ENCODE peak calls at places on chromosomes 5 and 9, in six cellular contexts. D, G, J, Z, A and N are unnamed samples.

GRCh38 chr9:37032713-37033112 is 1.4 kb downstream of the PAX5 start:
- DNase-seq in D (no peak), J (no peak), A (no peak), G (no peak), Z (no peak), N (no peak)

GRCh38 chr5:139746691-139747582 is 48.7 kb upstream of the PSD2 start:
- DNase-seq in G (peak), J (no peak), D (no peak), A (no peak), Z (peak), N (no peak)

GRCh38 chr9:116276651-116277121 is 123.1 kb downstream of the PAPPA start:
- DNase-seq in A (no peak), G (no peak), J (no peak), D (no peak), Z (no peak), N (no peak)

GRCh38 chr5:134659456-134659855 is 10.9 kb downstream of the SEC24A start:
- DNase-seq in G (no peak), A (no peak), D (no peak), Z (no peak), J (no peak), N (no peak)

GRCh38 chr9:6655036-6655435 is 9.5 kb upstream of the GLDC start:
- DNase-seq in Z (no peak), G (no peak), A (no peak), D (no peak), J (no peak), N (no peak)

GRCh38 chr5:148653271-148653839 is 972 bp downstream of the HTR4 start:
- DNase-seq in Z (no peak), G (peak), J (no peak), D (no peak), A (no peak), N (no peak)

GRCh38 chr9:88418715-88419540 is 30.7 kb downstream of the SPIN1 start:
- DNase-seq in D (no peak), Z (no peak), G (no peak), J (no peak), A (no peak), N (no peak)

GRCh38 chr5:142281012-142281374 is 43.8 kb downstream of the SPRY4 start:
- DNase-seq in A (no peak), Z (no peak), D (no peak), J (peak), G (no peak), N (no peak)

GRCh38 chr5:16656561-16657191 is 39.9 kb upstream of the RETREG1 start:
- DNase-seq in J (no peak), G (no peak), A (peak), Z (no peak), D (no peak), N (no peak)

GRCh38 chr9:137672907-137673791 is 54.3 kb downstream of the EHMT1 start:
- DNase-seq in G (peak), Z (peak), D (peak), J (no peak), A (peak), N (peak)

GRCh38 chr5:74765201-74765600 is 1.7 kb downstream of the GFM2 start:
- DNase-seq in J (no peak), G (no peak), A (peak), Z (no peak), D (no peak), N (no peak)

GRCh38 chr9:34380034-34380510 is 3.4 kb upstream of the MYORG start:
- DNase-seq in A (no peak), J (no peak), Z (no peak), G (no peak), D (no peak), N (no peak)

GRCh38 chr5:16467363-16468219 is 2.0 kb upstream of the ZNF622 start:
- DNase-seq in D (no peak), A (peak), J (no peak), G (no peak), Z (peak), N (peak)

GRCh38 chr5:148248894-148249293 is 10.6 kb downstream of the MARCOL start:
- DNase-seq in A (no peak), Z (no peak), D (no peak), J (no peak), G (no peak), N (no peak)

GRCh38 chr5:59174248-59174844 is 591.5 kb downstream of the RAB3C start:
- DNase-seq in A (peak), J (no peak), G (no peak), Z (peak), D (no peak), N (peak)

GRCh38 chr9:79353856-79354520 is 217.8 kb upstream of the TLE4 start:
- DNase-seq in Z (peak), J (no peak), G (no peak), A (peak), D (no peak), N (no peak)

GRCh38 chr9:136533775-136534157 is 12.1 kb downstream of the NOTCH1 start:
- DNase-seq in Z (no peak), G (no peak), D (no peak), J (no peak), A (no peak), N (no peak)

GRCh38 chr5:147628054-147628895 is 118.4 kb upstream of the DPYSL3 start:
- DNase-seq in A (peak), G (no peak), Z (peak), D (peak), J (no peak), N (peak)

GRCh38 chr5:165497707-165498106 is 1992.3 kb downstream of the MAT2B start:
- DNase-seq in D (no peak), G (no peak), A (peak), J (no peak), Z (peak), N (no peak)

GRCh38 chr9:127712371-127712770 is 3.1 kb downstream of the PTRH1 start:
- DNase-seq in Z (no peak), G (no peak), D (no peak), A (no peak), J (no peak), N (no peak)

GRCh38 chr9:8457814-8458213 is 658.2 kb upstream of the DMAC1 start:
- DNase-seq in A (no peak), D (no peak), G (no peak), J (no peak), Z (no peak), N (no peak)

GRCh38 chr5:51395666-51396356 is 12.6 kb downstream of the ISL1 start:
- DNase-seq in G (no peak), A (no peak), D (no peak), Z (no peak), J (no peak), N (no peak)

GRCh38 chr5:168023190-168023589 is 268.3 kb upstream of the WWC1 start:
- DNase-seq in Z (no peak), A (no peak), G (peak), J (no peak), D (no peak), N (no peak)

GRCh38 chr9:31776471-31776870 is 608.0 kb upstream of the ACO1 start:
- DNase-seq in Z (no peak), D (no peak), A (peak), J (no peak), G (no peak), N (no peak)

GRCh38 chr9:126343271-126343700 is 16.7 kb downstream of the MVB12B start:
- DNase-seq in J (no peak), A (no peak), D (no peak), G (no peak), Z (no peak), N (no peak)

GRCh38 chr5:123131805-123132204 is 42.8 kb downstream of the PRDM6 start:
- DNase-seq in Z (no peak), D (no peak), A (no peak), J (no peak), G (no peak), N (no peak)

GRCh38 chr9:112734892-112735291 is 15.7 kb upstream of the SNX30 start:
- DNase-seq in Z (no peak), A (no peak), D (no peak), G (no peak), J (no peak), N (no peak)

GRCh38 chr5:154087260-154087659 is 48.5 kb downstream of the MFAP3 start:
- DNase-seq in J (no peak), D (no peak), G (no peak), Z (no peak), A (peak), N (no peak)

GRCh38 chr5:98839469-98840383 is 66.3 kb downstream of the RGMB start:
- DNase-seq in Z (no peak), J (no peak), A (peak), D (no peak), G (no peak), N (no peak)

GRCh38 chr5:164746723-164747122 is 1241.3 kb downstream of the MAT2B start:
- DNase-seq in A (no peak), Z (no peak), D (no peak), J (no peak), G (no peak), N (no peak)

GRCh38 chr9:72006481-72006880 is 53.9 kb downstream of the C9orf57 start:
- DNase-seq in G (no peak), Z (peak), J (no peak), D (no peak), A (no peak), N (no peak)

GRCh38 chr5:126376443-126376842 is 46.8 kb upstream of the GRAMD2B start:
- DNase-seq in Z (no peak), J (no peak), G (peak), A (no peak), D (no peak), N (no peak)

GRCh38 chr5:28580616-28581015 is 1542.2 kb upstream of the CDH9 start:
- DNase-seq in D (no peak), G (no peak), J (no peak), A (peak), Z (no peak), N (no peak)

GRCh38 chr9:95508242-95508967 is 8.4 kb downstream of the PTCH1 start:
- DNase-seq in G (no peak), D (no peak), Z (no peak), A (peak), J (peak), N (no peak)

GRCh38 chr5:155004138-155004744 is 9.3 kb upstream of the KIF4B start:
- DNase-seq in A (peak), D (no peak), G (no peak), J (no peak), Z (no peak), N (no peak)

GRCh38 chr9:38687389-38687842 is 32.5 kb downstream of the FAM240B start:
- DNase-seq in Z (no peak), G (peak), A (no peak), J (no peak), D (no peak), N (no peak)

GRCh38 chr9:128254855-128255759 is 20.7 kb downstream of the GOLGA2 start:
- DNase-seq in D (no peak), J (peak), A (peak), G (peak), Z (peak), N (no peak)

GRCh38 chr9:12775963-12776774 is 1.3 kb downstream of the LURAP1L start:
- DNase-seq in Z (peak), G (peak), A (peak), D (peak), J (peak), N (peak)
- TF ChIP-seq CTCF in Z (peak), G (peak), A (peak), D (peak), J (peak), N (peak)

GRCh38 chr9:86287013-86287412 is 4.7 kb upstream of the ISCA1 start:
- DNase-seq in Z (peak), D (no peak), G (no peak), J (no peak), A (peak), N (no peak)
- TF ChIP-seq CTCF in Z (peak), D (peak), G (no peak), J (no peak), A (peak), N (peak)

GRCh38 chr9:16052146-16052545 is 499.3 kb downstream of the CCDC171 start:
- DNase-seq in D (no peak), G (no peak), A (no peak), Z (no peak), J (no peak), N (no peak)

GRCh38 chr9:16046713-16047112 is 493.9 kb downstream of the CCDC171 start:
- DNase-seq in A (no peak), J (no peak), D (no peak), Z (peak), G (no peak), N (no peak)

GRCh38 chr9:16053131-16053530 is 500.3 kb downstream of the CCDC171 start:
- DNase-seq in Z (no peak), D (no peak), A (no peak), G (no peak), J (no peak), N (no peak)

GRCh38 chr9:16044116-16044881 is 491.5 kb downstream of the CCDC171 start:
- DNase-seq in G (no peak), J (no peak), D (no peak), A (peak), Z (peak), N (no peak)

DNA sequence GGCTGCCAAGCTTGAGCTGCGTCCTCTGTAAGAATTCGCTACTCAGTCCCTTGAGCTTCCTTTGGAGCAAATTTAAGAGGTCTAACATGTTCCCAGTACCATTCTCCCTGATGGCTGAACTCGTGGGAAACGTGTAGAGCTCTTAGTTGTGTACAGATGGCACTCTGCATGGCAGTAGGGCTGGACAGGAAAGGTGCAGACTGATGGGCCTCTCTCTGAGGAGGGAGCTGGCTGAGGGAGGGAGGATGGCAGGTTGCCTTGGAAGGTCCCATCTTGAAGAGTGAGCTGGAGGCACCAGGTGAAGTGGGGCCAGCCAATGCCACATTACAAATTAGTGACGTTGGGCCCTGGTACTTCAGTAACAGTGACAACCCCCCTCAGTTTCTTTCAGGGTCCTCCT is 495.3 kb downstream of the CCDC171 start:
- DNase-seq in Z (no peak), G (no peak), A (no peak), D (no peak), J (no peak), N (no peak)
- TF ChIP-seq CTCF in Z (no peak), G (no peak), A (no peak), D (no peak), J (no peak), N (no peak)

GRCh38 chr9:18548456-18548855 is 74.5 kb downstream of the ADAMTSL1 start:
- DNase-seq in J (no peak), G (no peak), D (no peak), A (no peak), Z (no peak), N (no peak)
- TF ChIP-seq CTCF in J (no peak), G (no peak), D (no peak), A (no peak), Z (no peak), N (no peak)

GRCh38 chr5:2848634-2849033 is 97.2 kb upstream of the IRX2 start:
- DNase-seq in Z (no peak), G (no peak), A (peak), J (no peak), D (no peak), N (no peak)
- TF ChIP-seq CTCF in Z (no peak), G (no peak), A (no peak), J (no peak), D (no peak), N (no peak)

GRCh38 chr5:8842906-8843590 is 702.8 kb downstream of the SEMA5A start:
- DNase-seq in A (peak), D (peak), Z (peak), J (no peak), G (no peak), N (no peak)
- TF ChIP-seq CTCF in A (peak), D (peak), Z (peak), J (no peak), G (no peak), N (peak)

DNA sequence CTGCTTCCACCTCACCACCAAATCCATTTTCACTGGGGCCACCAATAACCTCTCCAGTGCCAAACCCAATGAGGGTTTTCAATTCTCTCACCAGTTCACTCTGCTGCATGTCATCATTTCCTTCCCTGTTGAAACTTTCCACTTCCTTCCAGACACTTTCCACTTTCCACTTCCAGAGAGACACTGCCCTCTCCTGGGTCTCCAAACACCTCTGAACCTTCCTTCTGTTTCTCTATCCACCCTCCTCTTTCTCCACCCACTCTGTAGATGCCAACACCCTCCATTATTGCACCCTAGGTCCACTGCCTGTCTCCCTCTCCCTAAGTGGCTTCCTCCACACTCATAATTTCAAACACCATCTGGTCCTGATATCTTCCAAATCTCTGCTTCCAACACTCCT is 39.6 kb downstream of the PDE6A start:
- DNase-seq in A (no peak), J (no peak), Z (no peak), D (no peak), G (no peak), N (no peak)
- TF ChIP-seq CTCF in A (no peak), J (no peak), Z (no peak), D (no peak), G (no peak), N (no peak)

DNA sequence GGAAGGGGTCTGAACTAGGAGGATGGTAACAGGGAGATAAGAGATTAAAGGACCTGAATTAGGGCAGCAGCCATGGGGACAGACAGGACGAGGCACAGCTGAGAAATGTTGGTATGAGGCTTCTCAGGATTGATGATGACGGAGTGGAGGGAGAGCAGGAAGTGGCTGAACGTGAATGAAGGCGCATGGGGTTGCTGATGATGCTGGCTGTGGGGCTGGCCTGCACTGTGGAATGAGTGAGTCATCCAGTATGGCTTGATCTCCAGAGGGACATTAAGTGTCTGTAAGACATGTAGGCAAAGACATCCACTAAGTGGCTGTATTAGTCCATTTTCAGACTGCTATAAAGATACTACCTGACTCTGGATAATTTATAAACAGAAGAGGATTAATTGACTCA is 256.4 kb downstream of the ICE1 start:
- DNase-seq in G (no peak), Z (no peak), A (no peak), J (peak), D (no peak), N (no peak)
- TF ChIP-seq CTCF in G (no peak), Z (no peak), A (no peak), J (no peak), D (no peak), N (no peak)

GRCh38 chr5:161002571-161003074 is 150.6 kb upstream of the ATP10B start:
- DNase-seq in D (no peak), J (no peak), A (no peak), G (no peak), Z (no peak), N (no peak)

GRCh38 chr5:161009817-161010216 is 157.8 kb upstream of the ATP10B start:
- DNase-seq in A (no peak), G (no peak), D (no peak), Z (no peak), J (no peak), N (no peak)

GRCh38 chr5:161009194-161009593 is 157.2 kb upstream of the ATP10B start:
- DNase-seq in Z (no peak), G (no peak), J (no peak), D (no peak), A (no peak), N (no peak)

DNA sequence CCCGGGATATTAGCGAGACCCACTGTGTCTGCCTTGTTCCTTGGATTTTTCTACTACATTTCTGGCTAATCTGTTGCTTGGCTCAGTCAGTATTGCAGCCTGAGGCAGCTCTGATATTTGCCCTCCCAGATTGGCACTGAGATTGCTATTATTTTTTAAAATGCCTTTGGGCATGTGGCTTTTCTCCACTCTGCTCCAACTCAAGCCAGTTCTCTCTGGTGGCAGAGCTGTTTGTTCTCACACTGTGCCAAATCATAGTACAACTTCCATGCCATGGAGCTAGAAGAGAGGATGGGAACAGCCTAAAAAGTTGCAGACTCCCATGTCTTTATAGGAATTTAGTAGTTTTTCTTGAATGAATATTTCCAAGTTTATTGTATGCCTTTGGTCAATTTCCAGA is 155.9 kb upstream of the ATP10B start:
- DNase-seq in J (no peak), Z (no peak), G (no peak), A (no peak), D (no peak), N (no peak)
- TF ChIP-seq CTCF in J (no peak), Z (no peak), G (no peak), A (no peak), D (no peak), N (no peak)